ENCODE peak calls at places on chromosomes 13 and 19, in four cellular contexts. Q is astrocyte of the spinal cord, J is uterus, N is coronary artery. R is an unnamed sample.

GRCh38 chr13:74024856-74025255 is 109.3 kb downstream of the KLF12 start:
- DNase-seq in Q (no peak), J (no peak), N (no peak), R (no peak)

GRCh38 chr19:50352242-50352641 is 13.2 kb downstream of the NAPSA start:
- DNase-seq in Q (no peak), J (no peak), N (no peak), R (no peak)

GRCh38 chr13:112885782-112886268 is 83.2 kb upstream of the MCF2L start:
- DNase-seq in Q (peak; percentile 86), J (peak; percentile 70), N (peak; percentile 81), R (peak; percentile 85)

GRCh38 chr13:39144941-39145533 is 106.8 kb downstream of the NHLRC3 start:
- DNase-seq in Q (peak; percentile 62), J (peak; percentile 60), N (no peak), R (peak; percentile 76)

GRCh38 chr19:29245221-29245620 is 32.3 kb upstream of the UQCRFS1 start:
- DNase-seq in Q (no peak), J (no peak), N (peak; percentile 17), R (no peak)

GRCh38 chr13:40749327-40749726 is 21.7 kb downstream of the MRPS31 start:
- DNase-seq in Q (no peak), J (no peak), N (no peak), R (no peak)

GRCh38 chr13:54241719-54242118 is 1213.1 kb downstream of the OLFM4 start:
- DNase-seq in Q (peak; percentile 0), J (no peak), N (no peak), R (peak; percentile 29)

GRCh38 chr19:45468159-45468651 is 409 bp downstream of the FOSB start:
- DNase-seq in Q (no peak), J (peak; percentile 47), N (peak; percentile 86), R (peak; percentile 42)

GRCh38 chr13:37869756-37870488 is at the start of gene TRPC4:
- DNase-seq in Q (peak; percentile 74), J (peak; percentile 50), N (peak; percentile 74), R (peak; percentile 75)

GRCh38 chr19:54889566-54889965 is 15.5 kb downstream of the FCAR start:
- DNase-seq in Q (no peak), J (no peak), N (no peak), R (no peak)

GRCh38 chr19:44841255-44841654 is 4.8 kb upstream of the NECTIN2 start:
- DNase-seq in Q (no peak), J (no peak), N (no peak), R (no peak)

GRCh38 chr19:21487969-21488368 is 17.4 kb upstream of the ZNF429 start:
- DNase-seq in Q (no peak), J (no peak), N (peak; percentile 21), R (no peak)

GRCh38 chr13:59205501-59205900 is 958.2 kb downstream of the DIAPH3 start:
- DNase-seq in Q (no peak), J (no peak), N (no peak), R (no peak)

GRCh38 chr13:65638572-65639168 is 1591.5 kb downstream of the PCDH9 start:
- DNase-seq in Q (peak; percentile 61), J (no peak), N (no peak), R (peak; percentile 57)

GRCh38 chr13:48586591-48587103 is 53.8 kb upstream of the RCBTB2 start:
- DNase-seq in Q (peak; percentile 33), J (peak; percentile 37), N (no peak), R (no peak)

GRCh38 chr19:14102102-14102696 is 11.6 kb upstream of the SAMD1 start:
- DNase-seq in Q (no peak), J (no peak), N (no peak), R (peak; percentile 32)

GRCh38 chr13:59835569-59835968 is 328.2 kb downstream of the DIAPH3 start:
- DNase-seq in Q (no peak), J (no peak), N (no peak), R (no peak)

GRCh38 chr13:40116008-40116407 is 460.5 kb downstream of the COG6 start:
- DNase-seq in Q (peak; percentile 83), J (peak; percentile 46), N (no peak), R (peak; percentile 90)

GRCh38 chr19:28468701-28469459 is 744.1 kb downstream of the UQCRFS1 start:
- DNase-seq in Q (peak; percentile 39), J (no peak), N (no peak), R (peak; percentile 4)

GRCh38 chr13:24693862-24694471 is 13.8 kb downstream of the ATP12A start:
- DNase-seq in Q (peak; percentile 30), J (no peak), N (no peak), R (peak; percentile 77)

GRCh38 chr13:105925496-105925895 is 610.0 kb downstream of the EFNB2 start:
- DNase-seq in Q (peak; percentile 13), J (no peak), N (no peak), R (peak; percentile 98)

GRCh38 chr19:11881151-11881800 is 6.3 kb upstream of the ZNF69 start:
- DNase-seq in Q (peak; percentile 45), J (peak; percentile 31), N (no peak), R (peak; percentile 59)

GRCh38 chr13:79837741-79838450 is 356.9 kb downstream of the NDFIP2 start:
- DNase-seq in Q (peak; percentile 20), J (no peak), N (no peak), R (peak; percentile 20)

GRCh38 chr19:46344363-46344762 is 2.5 kb upstream of the PPP5C start:
- DNase-seq in Q (no peak), J (no peak), N (no peak), R (no peak)

GRCh38 chr19:4386038-4386782 is 14.1 kb downstream of the SH3GL1 start:
- DNase-seq in Q (peak; percentile 43), J (no peak), N (no peak), R (no peak)
- TF ChIP-seq CTCF in Q (peak; percentile 38), J (no peak), N (no peak), R (peak; percentile 8)

GRCh38 chr19:709196-709964 is 645 bp downstream of the PALM start:
- DNase-seq in Q (no peak), J (no peak), N (no peak), R (no peak)
- H3K4me3 ChIP-seq in Q (peak overlapping the region; percentile 52), J (peak overlapping the region; percentile 48), N (peak overlapping the region; percentile 77), R (peak overlapping the region; percentile 16)

DNA sequence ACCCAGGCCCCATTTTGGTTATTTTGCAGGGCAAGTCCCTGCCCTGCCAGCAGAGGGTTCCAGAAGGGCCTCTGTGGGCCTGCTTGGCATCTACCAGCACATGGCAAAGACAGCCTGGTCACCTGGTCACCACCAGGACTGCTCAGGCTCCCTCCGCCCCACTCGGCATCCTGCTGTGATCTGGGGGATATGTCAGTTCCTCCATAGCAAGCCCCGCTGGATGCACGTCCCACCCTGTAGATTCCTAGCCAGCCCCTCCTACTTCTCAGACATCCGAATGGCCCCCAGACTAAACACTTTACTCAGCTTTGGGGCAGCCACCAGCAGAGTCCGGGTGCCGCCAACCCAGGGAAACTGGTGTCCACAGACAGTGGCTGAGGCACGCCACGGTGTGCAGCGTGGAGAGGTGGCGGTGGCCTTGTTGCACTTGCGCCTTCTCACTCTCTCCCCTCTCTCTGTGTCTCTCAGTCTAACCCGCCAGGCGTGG is 31.8 kb upstream of the USE1 start:
- DNase-seq in Q (no peak), J (no peak), N (no peak), R (no peak)
- TF ChIP-seq CTCF in Q (no peak), J (no peak), N (no peak), R (no peak)

GRCh38 chr19:58097349-58097748 is 682 bp downstream of the ZSCAN18 start:
- DNase-seq in Q (no peak), J (no peak), N (no peak), R (no peak)
- H3K4me3 ChIP-seq in Q (peak overlapping the region; percentile 89), J (peak overlapping the region; percentile 90), N (peak overlapping the region; percentile 96), R (peak overlapping the region; percentile 89)

DNA sequence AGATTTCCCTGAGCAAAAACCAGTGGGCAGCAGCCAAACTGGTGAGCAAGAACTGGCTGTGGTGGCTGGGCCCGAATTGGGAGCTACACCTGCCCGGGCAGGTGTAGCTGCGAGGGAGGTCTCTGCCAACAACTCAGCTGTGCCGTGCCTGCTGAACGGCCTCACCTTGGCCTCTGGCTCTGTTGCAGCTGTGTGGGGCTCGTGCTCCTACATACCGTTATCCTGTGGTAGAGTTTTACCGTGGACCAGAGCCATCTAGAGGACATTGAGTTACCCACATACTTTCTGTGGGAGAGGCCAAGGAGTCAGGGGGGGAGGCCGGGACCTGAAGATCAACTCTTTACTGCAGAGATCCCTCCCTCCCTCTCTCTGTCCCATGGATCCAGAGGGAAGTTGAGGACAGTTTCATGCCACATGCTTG is 113.2 kb downstream of the TM9SF2 start:
- DNase-seq in Q (no peak), J (no peak), N (no peak), R (peak; percentile 91)
- TF ChIP-seq CTCF in Q (peak; percentile 29), J (no peak), N (no peak), R (no peak)

GRCh38 chr19:58399903-58400637 is 4.6 kb downstream of the RNF225 start:
- DNase-seq in Q (no peak), J (no peak), N (no peak), R (no peak)
- H3K4me3 ChIP-seq in Q (peak overlapping the region; percentile 63), J (no peak overlapping the region), N (peak overlapping the region; percentile 72), R (no peak overlapping the region)

GRCh38 chr19:1223018-1223855 is 14.6 kb downstream of the CBARP start:
- DNase-seq in Q (peak; percentile 37), J (no peak), N (no peak), R (peak; percentile 56)
- TF ChIP-seq CTCF in Q (peak; percentile 60), J (no peak), N (peak; percentile 13), R (peak; percentile 48)

GRCh38 chr13:110254751-110255553 is 52.0 kb downstream of the COL4A1 start:
- DNase-seq in Q (no peak), J (no peak), N (peak; percentile 68), R (no peak)
- H3K4me3 ChIP-seq in Q (no peak overlapping the region), J (no peak overlapping the region), N (no peak overlapping the region), R (no peak overlapping the region)

DNA sequence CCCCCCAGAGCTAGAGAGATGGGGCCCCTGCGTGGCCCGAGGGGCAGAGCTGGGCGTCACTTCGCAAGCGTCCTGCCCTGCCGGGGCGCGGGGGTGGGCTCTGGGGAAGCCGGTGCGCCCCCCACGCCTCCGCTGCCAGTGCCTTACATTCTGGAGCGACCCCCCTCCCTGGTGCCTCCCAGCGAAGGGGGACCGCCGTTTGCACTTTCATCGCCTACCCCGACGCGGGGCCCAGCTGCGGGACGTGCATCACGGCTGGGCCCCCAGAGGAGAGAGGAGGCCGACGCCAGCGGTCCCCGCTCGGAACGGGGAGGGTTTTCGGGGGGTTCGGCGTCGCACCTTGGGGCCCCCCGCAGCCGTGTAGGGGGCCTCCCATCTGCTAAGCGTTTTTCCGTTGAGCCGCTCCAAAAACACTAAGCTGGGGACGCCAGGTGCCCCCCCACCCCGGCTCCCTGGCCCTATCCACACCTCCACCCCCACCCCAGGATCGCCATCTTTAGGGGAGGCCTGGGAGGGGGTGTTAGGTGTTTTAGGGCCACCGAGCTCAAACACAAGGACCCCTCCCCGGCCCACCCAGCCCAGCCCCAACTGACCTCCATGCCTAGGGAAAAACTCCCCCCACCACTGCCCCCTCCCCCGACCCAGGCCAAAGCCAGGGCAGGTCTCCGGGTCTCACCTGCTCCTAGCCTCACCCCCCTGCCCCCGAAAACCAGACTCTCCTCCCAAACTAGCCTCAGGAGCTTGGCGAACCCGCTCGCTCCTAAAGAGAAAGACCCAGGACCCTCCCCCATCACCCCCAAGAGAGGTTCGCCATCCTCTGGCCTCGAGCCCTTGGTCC is 16.1 kb downstream of the SMIM24 start:
- DNase-seq in Q (no peak), J (peak; percentile 25), N (no peak), R (no peak)
- TF ChIP-seq CTCF in Q (no peak), J (no peak), N (no peak), R (no peak)

R was measured in epithelial cell of esophagus.